ENCODE peak calls at places on chromosomes 2 and 18, in eight cellular contexts. U, A, F, R, S, O, X and P are unnamed samples.

GRCh38 chr2:57617327-57617726 is 429.3 kb upstream of the VRK2 start:
- DNase-seq in U (no peak), A (no peak), F (no peak), R (no peak), S (no peak), O (no peak), X (no peak), P (no peak)

GRCh38 chr2:191322838-191323506 is 77.8 kb downstream of the MYO1B start:
- DNase-seq in U (no peak), A (no peak), F (no peak), R (no peak), S (no peak), O (no peak), X (no peak), P (no peak)

GRCh38 chr2:25912851-25913695 is 34.8 kb upstream of the ASXL2 start:
- DNase-seq in U (no peak), A (no peak), F (no peak), R (no peak), S (peak), O (peak), X (no peak), P (no peak)

GRCh38 chr18:63869374-63869773 is 18.1 kb upstream of the SERPINB2 start:
- DNase-seq in U (peak), A (no peak), F (no peak), R (no peak), S (no peak), O (no peak), X (no peak), P (no peak)

GRCh38 chr2:152743004-152743403 is 24.6 kb downstream of the ARL6IP6 start:
- DNase-seq in U (no peak), A (no peak), F (peak), R (no peak), S (no peak), O (no peak), X (no peak), P (no peak)

GRCh38 chr2:62578837-62579640 is 73.0 kb upstream of the TMEM17 start:
- DNase-seq in U (peak), A (no peak), F (peak), R (no peak), S (no peak), O (no peak), X (no peak), P (no peak)

GRCh38 chr2:57515366-57515765 is 531.2 kb upstream of the VRK2 start:
- DNase-seq in U (no peak), A (no peak), F (no peak), R (no peak), S (no peak), O (no peak), X (no peak), P (no peak)

GRCh38 chr2:224893848-224894247 is 148.4 kb downstream of the DOCK10 start:
- DNase-seq in U (no peak), A (no peak), F (no peak), R (no peak), S (no peak), O (no peak), X (no peak), P (no peak)

GRCh38 chr2:98807221-98807620 is 76.3 kb upstream of the MGAT4A start:
- DNase-seq in U (no peak), A (no peak), F (no peak), R (no peak), S (no peak), O (no peak), X (no peak), P (no peak)

GRCh38 chr18:10715791-10716190 is 190.0 kb downstream of the NAPG start:
- DNase-seq in U (peak), A (no peak), F (peak), R (no peak), S (no peak), O (no peak), X (no peak), P (no peak)

GRCh38 chr18:8501044-8501443 is 108.2 kb upstream of the RAB12 start:
- DNase-seq in U (no peak), A (no peak), F (no peak), R (no peak), S (no peak), O (peak), X (no peak), P (no peak)

GRCh38 chr2:95026471-95027368 is 1.2 kb downstream of the MAL start:
- DNase-seq in U (no peak), A (peak), F (no peak), R (no peak), S (no peak), O (no peak), X (no peak), P (no peak)

GRCh38 chr2:236956641-236957040 is 129.0 kb upstream of the COPS8 start:
- DNase-seq in U (no peak), A (no peak), F (no peak), R (no peak), S (no peak), O (peak), X (no peak), P (no peak)

GRCh38 chr2:44242929-44243328 is 32.4 kb upstream of the SLC3A1 start:
- DNase-seq in U (no peak), A (no peak), F (no peak), R (no peak), S (no peak), O (no peak), X (no peak), P (no peak)

GRCh38 chr2:224638338-224638823 is 53.2 kb upstream of the CUL3 start:
- DNase-seq in U (no peak), A (no peak), F (no peak), R (peak), S (no peak), O (no peak), X (no peak), P (peak)

GRCh38 chr2:190210471-190210870 is 109.2 kb downstream of the HIBCH start:
- DNase-seq in U (no peak), A (no peak), F (no peak), R (no peak), S (no peak), O (no peak), X (no peak), P (no peak)

GRCh38 chr2:18749912-18750526 is 160.7 kb upstream of the NT5C1B start:
- DNase-seq in U (peak), A (no peak), F (peak), R (peak), S (no peak), O (peak), X (no peak), P (no peak)

GRCh38 chr18:60099709-60100108 is 199.9 kb downstream of the PMAIP1 start:
- DNase-seq in U (no peak), A (no peak), F (no peak), R (no peak), S (no peak), O (no peak), X (no peak), P (no peak)

GRCh38 chr2:14544247-14544646 is 88.3 kb upstream of the LRATD1 start:
- DNase-seq in U (no peak), A (no peak), F (no peak), R (no peak), S (no peak), O (no peak), X (no peak), P (no peak)

GRCh38 chr2:238598802-238599530 is 172.2 kb downstream of the ASB1 start:
- DNase-seq in U (no peak), A (no peak), F (no peak), R (no peak), S (no peak), O (no peak), X (no peak), P (no peak)

GRCh38 chr2:62151306-62151638 is 44.6 kb upstream of the B3GNT2 start:
- DNase-seq in U (no peak), A (no peak), F (no peak), R (no peak), S (no peak), O (no peak), X (no peak), P (no peak)

GRCh38 chr2:226467221-226467620 is 332.4 kb downstream of the IRS1 start:
- DNase-seq in U (no peak), A (no peak), F (no peak), R (no peak), S (no peak), O (no peak), X (no peak), P (no peak)

GRCh38 chr2:74372674-74373073 is 7.4 kb downstream of the DCTN1 start:
- DNase-seq in U (no peak), A (no peak), F (no peak), R (no peak), S (no peak), O (no peak), X (no peak), P (no peak)

GRCh38 chr2:61461404-61461803 is 9.5 kb downstream of the USP34 start:
- DNase-seq in U (no peak), A (no peak), F (no peak), R (no peak), S (no peak), O (no peak), X (no peak), P (no peak)

GRCh38 chr2:3254438-3254941 is 123.1 kb downstream of the EIPR1 start:
- DNase-seq in U (no peak), A (peak), F (no peak), R (no peak), S (no peak), O (no peak), X (peak), P (peak)

GRCh38 chr2:105744091-105744908 is 412 bp upstream of the NCK2 start:
- DNase-seq in U (no peak), A (peak), F (peak), R (peak), S (no peak), O (peak), X (peak), P (peak)

GRCh38 chr2:172772637-172773036 is 37.0 kb downstream of the RAPGEF4 start:
- DNase-seq in U (peak), A (no peak), F (no peak), R (no peak), S (no peak), O (no peak), X (no peak), P (no peak)

GRCh38 chr18:75161629-75162028 is 47.3 kb downstream of the PTGR3 start:
- DNase-seq in U (no peak), A (peak), F (peak), R (peak), S (no peak), O (no peak), X (no peak), P (no peak)

GRCh38 chr2:223166215-223166493 is 114.2 kb downstream of the KCNE4 start:
- DNase-seq in U (no peak), A (no peak), F (no peak), R (peak), S (no peak), O (no peak), X (no peak), P (no peak)

GRCh38 chr18:32470136-32470712 is 458 bp downstream of the GAREM1 start:
- DNase-seq in U (peak), A (no peak), F (peak), R (peak), S (peak), O (peak), X (peak), P (peak)

GRCh38 chr2:212537311-212538155 is 1.1 kb downstream of the ERBB4 start:
- DNase-seq in U (no peak), A (no peak), F (no peak), R (no peak), S (peak), O (peak), X (peak), P (no peak)

GRCh38 chr2:146990311-146990781 is 854.5 kb upstream of the ACVR2A start:
- DNase-seq in U (no peak), A (no peak), F (no peak), R (no peak), S (no peak), O (no peak), X (no peak), P (no peak)

GRCh38 chr2:50746526-50746925 is 285.4 kb downstream of the NRXN1 start:
- DNase-seq in U (peak), A (no peak), F (no peak), R (no peak), S (peak), O (peak), X (no peak), P (no peak)
- TF ChIP-seq CTCF in U (peak), A (no peak), F (peak), R (no peak), S (peak), O (peak), X (no peak), P (no peak)

GRCh38 chr18:7272268-7273049 is 41.6 kb downstream of the LRRC30 start:
- DNase-seq in U (peak), A (no peak), F (peak), R (peak), S (peak), O (no peak), X (no peak), P (no peak)
- TF ChIP-seq CTCF in U (peak), A (no peak), F (peak), R (no peak), S (peak), O (no peak), X (peak), P (no peak)

DNA sequence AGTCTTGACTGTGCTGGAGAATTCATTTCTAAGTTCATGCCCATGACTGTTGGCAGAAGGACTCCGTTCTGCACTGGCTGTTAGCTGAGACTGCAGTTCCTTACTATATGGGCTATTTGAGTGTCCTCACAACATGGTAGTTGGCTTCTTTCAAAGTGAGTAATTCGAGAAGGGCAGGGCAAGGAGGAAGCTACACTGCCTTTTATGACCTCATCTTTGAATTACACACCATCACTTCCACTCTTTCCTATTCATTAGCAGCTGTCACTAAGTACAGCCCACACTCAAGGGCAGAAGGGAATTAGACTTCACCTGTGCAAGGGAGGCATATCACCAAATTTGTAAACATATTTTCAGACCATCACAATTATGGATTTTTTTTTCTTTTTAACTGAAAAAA is 55.9 kb upstream of the EPAS1 start:
- DNase-seq in U (no peak), A (no peak), F (no peak), R (no peak), S (no peak), O (no peak), X (no peak), P (no peak)
- TF ChIP-seq CTCF in U (no peak), A (no peak), F (no peak), R (no peak), S (no peak), O (no peak), X (no peak), P (no peak)

DNA sequence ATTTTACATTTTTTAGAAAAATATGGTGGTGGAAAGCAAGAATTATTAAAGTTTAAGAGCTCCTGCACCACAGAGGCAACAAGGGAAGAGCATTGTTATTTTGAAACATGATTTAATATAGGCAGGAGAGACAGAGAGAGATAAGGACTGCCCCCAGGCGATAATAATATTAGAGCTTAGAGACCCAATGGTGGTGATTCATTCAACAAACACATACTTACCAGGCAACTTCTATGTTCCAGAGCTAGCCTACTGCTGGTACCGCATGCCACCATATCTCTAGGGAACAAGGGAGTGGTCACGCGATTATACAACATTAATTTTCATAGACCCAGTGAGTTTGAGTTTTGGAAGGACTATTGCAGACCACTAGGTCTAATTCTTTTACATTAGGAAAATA is 327.8 kb upstream of the SOX11 start:
- DNase-seq in U (peak), A (no peak), F (no peak), R (no peak), S (no peak), O (no peak), X (no peak), P (no peak)
- TF ChIP-seq CTCF in U (no peak), A (no peak), F (no peak), R (no peak), S (no peak), O (no peak), X (no peak), P (no peak)

DNA sequence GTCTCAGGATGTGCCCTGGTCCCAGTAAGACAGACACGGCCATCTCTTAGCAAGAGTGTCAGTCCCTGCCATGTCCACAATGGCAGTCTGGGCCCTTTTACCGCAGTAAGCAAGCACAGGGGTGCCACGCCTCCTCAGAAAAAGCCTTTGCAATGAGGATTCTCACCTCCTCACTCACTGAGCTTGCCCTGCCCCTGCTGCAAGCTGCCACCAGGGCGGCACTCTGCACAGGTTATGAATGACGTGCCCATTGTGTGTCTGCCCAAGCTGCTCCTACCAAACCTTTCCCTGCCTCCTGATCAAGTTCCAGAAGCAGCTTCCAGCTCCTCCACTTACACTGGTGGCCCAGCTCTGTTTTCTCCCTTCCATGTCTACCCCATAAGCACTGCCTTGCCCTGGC is 23.3 kb downstream of the ERCC3 start:
- DNase-seq in U (no peak), A (no peak), F (no peak), R (no peak), S (no peak), O (no peak), X (no peak), P (no peak)
- TF ChIP-seq CTCF in U (peak), A (no peak), F (no peak), R (no peak), S (peak), O (no peak), X (no peak), P (no peak)

DNA sequence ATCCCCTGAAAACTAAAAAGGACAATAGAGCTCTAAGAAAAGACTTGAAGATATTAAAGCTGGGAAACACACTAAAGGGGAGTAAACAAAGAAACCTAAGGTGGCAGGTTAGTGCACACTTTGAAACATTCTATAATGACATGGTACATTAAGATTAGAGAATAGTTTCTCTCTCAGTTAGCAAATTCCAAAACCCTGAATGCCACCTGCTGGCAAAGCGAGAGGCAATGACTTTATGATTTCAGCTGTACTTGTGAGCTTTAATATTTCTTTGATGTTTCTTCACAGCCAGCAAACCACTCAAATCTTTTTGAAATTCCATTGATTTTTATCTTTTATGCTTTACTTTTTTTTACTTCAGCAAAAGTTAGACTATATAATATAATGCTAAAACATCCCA is 86.3 kb downstream of the LRP2 start:
- DNase-seq in U (no peak), A (no peak), F (no peak), R (no peak), S (no peak), O (no peak), X (no peak), P (no peak)
- TF ChIP-seq CTCF in U (peak), A (no peak), F (peak), R (no peak), S (no peak), O (peak), X (no peak), P (no peak)

GRCh38 chr2:177671662-177672061 is 279.1 kb downstream of the AGPS start:
- DNase-seq in U (no peak), A (no peak), F (no peak), R (no peak), S (no peak), O (no peak), X (no peak), P (no peak)

GRCh38 chr2:177675256-177676220 is 283.0 kb downstream of the AGPS start:
- DNase-seq in U (no peak), A (no peak), F (no peak), R (no peak), S (no peak), O (peak), X (no peak), P (no peak)

GRCh38 chr2:177676636-177677035 is 284.1 kb downstream of the AGPS start:
- DNase-seq in U (no peak), A (no peak), F (no peak), R (no peak), S (no peak), O (no peak), X (no peak), P (no peak)

GRCh38 chr2:177670791-177671528 is 278.4 kb downstream of the AGPS start:
- DNase-seq in U (no peak), A (no peak), F (no peak), R (no peak), S (no peak), O (no peak), X (no peak), P (no peak)

DNA sequence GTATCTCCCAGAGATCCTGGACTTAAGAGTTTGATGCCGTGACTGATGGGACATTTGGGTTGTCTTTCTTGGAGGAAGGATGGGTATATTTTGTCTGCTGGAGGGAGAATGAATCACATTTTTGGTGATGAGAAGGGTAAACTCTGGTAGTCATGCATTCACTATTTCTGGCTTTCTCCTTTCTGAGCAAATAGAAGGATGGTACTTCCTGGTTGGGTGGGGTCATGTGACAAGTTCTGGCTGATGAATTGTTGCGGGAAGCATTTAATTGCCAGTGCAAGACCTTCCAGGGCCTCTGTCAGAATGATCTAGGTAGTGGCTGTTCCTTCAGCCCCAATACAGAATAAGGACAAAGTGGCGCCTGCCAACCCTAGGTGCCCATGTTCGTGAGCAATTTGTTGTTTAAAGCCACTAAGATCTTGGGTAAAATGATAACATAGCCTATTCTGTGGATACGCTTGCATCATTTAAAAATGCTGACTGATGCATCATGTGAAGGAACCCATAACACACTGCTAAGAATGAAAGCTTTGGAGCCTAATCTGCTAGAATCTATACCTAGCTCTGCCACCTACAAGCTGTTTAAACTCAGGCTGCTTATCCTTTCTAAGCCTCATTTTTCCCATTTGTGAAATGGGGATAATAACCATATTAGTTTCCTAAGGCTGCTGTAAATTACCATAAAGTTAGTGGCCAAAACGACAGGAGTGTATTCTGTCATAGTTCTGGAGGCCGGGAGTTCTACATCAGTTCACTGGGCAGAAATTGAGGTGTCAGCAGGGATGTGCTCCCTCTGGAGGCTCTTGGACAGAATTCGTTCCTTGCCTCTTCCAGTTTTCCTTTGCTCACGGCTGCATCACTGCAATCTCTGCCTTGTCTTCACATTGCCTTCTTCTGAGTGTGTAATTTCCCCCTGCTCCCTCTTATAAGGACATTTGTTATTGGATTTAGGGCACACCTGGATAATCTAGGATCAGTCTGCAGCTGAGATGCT is 281.3 kb downstream of the AGPS start:
- DNase-seq in U (no peak), A (no peak), F (no peak), R (no peak), S (no peak), O (no peak), X (no peak), P (no peak)
- TF ChIP-seq CTCF in U (peak), A (no peak), F (no peak), R (no peak), S (peak), O (peak), X (no peak), P (no peak)